ENCODE peak calls at places on chromosomes 11 and 22, in eight cellular contexts. H is endothelial cell of umbilical vein, I is SK-N-SH, O is esophagus muscularis mucosa, L is sigmoid colon, A is GM23338, Y is suprapubic skin, D is spleen. B is an unnamed sample.

GRCh38 chr11:10305964-10306918 is 1.4 kb downstream of the ADM start:
- DNase-seq in H (peak; percentile 43), I (peak; percentile 64), O (no peak), L (no peak), A (peak; percentile 75), Y (peak; percentile 76), D (peak; percentile 88), B (peak; percentile 41)

GRCh38 chr11:98568011-98568410 is 452.7 kb upstream of the CNTN5 start:
- DNase-seq in H (no peak), I (no peak), O (no peak), L (no peak), A (no peak), Y (no peak), D (no peak), B (no peak)

GRCh38 chr11:68495872-68496271 is 35.3 kb downstream of the PPP6R3 start:
- DNase-seq in H (no peak), I (no peak), O (no peak), L (no peak), A (no peak), Y (no peak), D (no peak), B (no peak)

GRCh38 chr11:134341805-134342571 is 10.2 kb downstream of the GLB1L2 start:
- DNase-seq in H (no peak), I (no peak), O (no peak), L (peak; percentile 57), A (no peak), Y (peak; percentile 54), D (no peak), B (no peak)

GRCh38 chr11:100536979-100537378 is 150.1 kb upstream of the ARHGAP42 start:
- DNase-seq in H (no peak), I (no peak), O (no peak), L (no peak), A (no peak), Y (no peak), D (no peak), B (no peak)

GRCh38 chr11:45872513-45873356 is 12.7 kb upstream of the MAPK8IP1 start:
- DNase-seq in H (peak; percentile 57), I (peak; percentile 88), O (no peak), L (no peak), A (peak; percentile 95), Y (no peak), D (no peak), B (no peak)

GRCh38 chr11:125263268-125263790 is 98.8 kb downstream of the PKNOX2 start:
- DNase-seq in H (peak; percentile 53), I (peak; percentile 83), O (no peak), L (peak; percentile 86), A (peak; percentile 98), Y (no peak), D (peak; percentile 81), B (peak; percentile 57)

GRCh38 chr11:36744375-36745168 is 146.5 kb upstream of the RAG2 start:
- DNase-seq in H (peak; percentile 65), I (peak; percentile 48), O (no peak), L (peak; percentile 73), A (peak; percentile 90), Y (peak; percentile 73), D (peak; percentile 84), B (peak; percentile 73)

GRCh38 chr11:60852060-60852638 is 3.6 kb downstream of the PTGDR2 start:
- DNase-seq in H (no peak), I (no peak), O (no peak), L (no peak), A (peak; percentile 61), Y (no peak), D (no peak), B (peak; percentile 86)

GRCh38 chr11:67271548-67272284 is 5.4 kb downstream of the GRK2 start:
- DNase-seq in H (no peak), I (no peak), O (no peak), L (peak; percentile 62), A (no peak), Y (peak; percentile 59), D (peak; percentile 88), B (peak; percentile 22)

GRCh38 chr11:67271212-67271547 is 4.9 kb downstream of the GRK2 start:
- DNase-seq in H (no peak), I (no peak), O (no peak), L (no peak), A (no peak), Y (no peak), D (no peak), B (no peak)

GRCh38 chr11:67274768-67275605 is 8.7 kb downstream of the GRK2 start:
- DNase-seq in H (no peak), I (no peak), O (no peak), L (peak; percentile 70), A (no peak), Y (peak; percentile 66), D (peak; percentile 93), B (peak; percentile 29)

GRCh38 chr11:67272327-67273259 is 6.3 kb downstream of the GRK2 start:
- DNase-seq in H (no peak), I (no peak), O (no peak), L (peak; percentile 65), A (no peak), Y (peak; percentile 67), D (peak; percentile 82), B (peak; percentile 23)

GRCh38 chr11:67273260-67273990 is 7.2 kb downstream of the GRK2 start:
- DNase-seq in H (no peak), I (no peak), O (no peak), L (peak; percentile 67), A (no peak), Y (peak; percentile 65), D (peak; percentile 81), B (peak; percentile 11)
- H3K4me1 ChIP-seq in H (peaks cover 37% of the 10 kb centered on the region), I (peaks cover 4% of the 10 kb centered on the region), O (peaks cover 100% of the 10 kb centered on the region), L (no peaks in the 10 kb centered on the region), A (peaks cover 36% of the 10 kb centered on the region), Y (peaks cover 100% of the 10 kb centered on the region), D (peaks cover 100% of the 10 kb centered on the region), B (peaks cover 99% of the 10 kb centered on the region)

GRCh38 chr11:110866081-110866480 is 153.8 kb upstream of the ARHGAP20 start:
- DNase-seq in H (no peak), I (peak; percentile 8), O (no peak), L (no peak), A (no peak), Y (no peak), D (no peak), B (no peak)
- H3K27me3 ChIP-seq in H (no peaks in the 10 kb centered on the region), I (no peaks in the 10 kb centered on the region), O (no peaks in the 10 kb centered on the region), L (no peaks in the 10 kb centered on the region), A (no peaks in the 10 kb centered on the region), Y (peaks cover 3% of the 10 kb centered on the region), D (no peaks in the 10 kb centered on the region), B (no peaks in the 10 kb centered on the region)

GRCh38 chr22:40329466-40329865 is 16.8 kb upstream of the ADSL start:
- DNase-seq in H (no peak), I (no peak), O (no peak), L (no peak), A (no peak), Y (no peak), D (no peak), B (no peak)

GRCh38 chr22:40329021-40329456 is 17.3 kb upstream of the ADSL start:
- DNase-seq in H (no peak), I (no peak), O (no peak), L (no peak), A (no peak), Y (no peak), D (no peak), B (no peak)

GRCh38 chr22:40332319-40332781 is 13.9 kb upstream of the ADSL start:
- DNase-seq in H (no peak), I (peak; percentile 32), O (no peak), L (no peak), A (no peak), Y (no peak), D (no peak), B (no peak)

GRCh38 chr22:40334060-40334459 is 12.2 kb upstream of the ADSL start:
- DNase-seq in H (no peak), I (no peak), O (no peak), L (no peak), A (no peak), Y (no peak), D (no peak), B (no peak)

DNA sequence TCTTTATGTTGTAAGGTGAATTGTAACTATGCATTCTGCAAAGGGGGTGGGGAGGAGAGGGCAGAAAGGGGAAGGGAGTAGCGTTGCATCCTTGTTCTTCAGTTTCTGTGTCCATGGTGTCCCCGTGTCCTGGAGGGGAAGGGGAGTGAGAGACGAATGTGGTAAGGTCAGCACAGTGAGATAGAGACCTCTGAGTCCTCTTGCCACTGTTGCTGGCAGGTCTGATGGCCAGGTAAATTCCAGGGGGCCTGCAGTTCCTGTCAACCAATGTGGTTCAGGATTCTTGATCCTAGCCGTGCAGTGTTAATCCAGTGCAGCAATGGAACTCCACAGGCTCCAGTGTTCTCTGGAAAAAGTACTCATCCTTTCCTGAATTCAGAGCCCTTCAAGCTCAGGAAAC is 14.6 kb upstream of the ADSL start:
- DNase-seq in H (no peak), I (no peak), O (no peak), L (no peak), A (no peak), Y (no peak), D (no peak), B (no peak)
- TF ChIP-seq POLR2AphosphoS5 in H (no peak), I (no peak), O (no peak), L (no peak), A (no peak), Y (no peak), D (no peak), B (no peak)

DNA sequence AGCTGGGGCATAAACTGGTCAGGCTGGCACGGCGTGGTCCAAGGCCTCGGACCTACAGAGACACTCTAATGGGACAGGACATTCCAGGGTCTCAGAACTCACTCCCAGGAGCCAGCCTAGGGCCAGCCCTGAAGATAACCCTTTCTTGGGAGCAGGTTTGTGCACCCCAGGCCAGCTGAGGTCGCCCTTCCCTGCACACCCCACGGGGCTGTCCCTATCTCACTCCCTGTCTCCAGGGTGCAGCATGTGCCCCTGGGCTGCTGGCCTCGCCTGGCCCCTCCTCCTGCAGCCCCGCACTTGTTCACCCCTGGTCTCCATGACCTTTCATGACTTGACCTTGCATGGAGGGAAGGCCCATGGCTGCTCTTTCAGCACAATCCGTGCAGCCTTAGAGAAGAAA is 1321.8 kb downstream of the BRD1 start:
- DNase-seq in H (no peak), I (no peak), O (no peak), L (no peak), A (no peak), Y (no peak), D (no peak), B (no peak)
- H3K4me1 ChIP-seq in H (no peaks in the 10 kb centered on the region), I (no peaks in the 10 kb centered on the region), O (no peaks in the 10 kb centered on the region), L (no peaks in the 10 kb centered on the region), A (no peaks in the 10 kb centered on the region), Y (peaks cover 5% of the 10 kb centered on the region), D (no peaks in the 10 kb centered on the region), B (no peaks in the 10 kb centered on the region)

B was measured in transverse colon.